ENCODE peak calls at places on chromosomes 6 and 20, in nine cellular contexts. Z, E, N, J, I, U, Q, R and F are unnamed samples.

GRCh38 chr6:27241443-27241842 is 6.1 kb upstream of the PRSS16 start:
- DNase-seq in Z (no peak), E (no peak), N (no peak), J (no peak), I (no peak), U (no peak), Q (no peak), R (peak), F (no peak)

GRCh38 chr6:97198181-97198580 is 84.8 kb downstream of the MMS22L start:
- DNase-seq in Z (no peak), E (no peak), N (peak), J (no peak), I (no peak), U (no peak), Q (no peak), R (no peak), F (no peak)

GRCh38 chr20:62043131-62043914 is 22.4 kb downstream of the TAF4 start:
- DNase-seq in Z (no peak), E (no peak), N (peak), J (no peak), I (no peak), U (no peak), Q (no peak), R (peak), F (no peak)

GRCh38 chr20:2751868-2752630 is 48.4 kb downstream of the CPXM1 start:
- DNase-seq in Z (no peak), E (peak), N (no peak), J (peak), I (peak), U (no peak), Q (peak), R (peak), F (no peak)

GRCh38 chr6:18509871-18510643 is 122.9 kb downstream of the RNF144B start:
- DNase-seq in Z (no peak), E (no peak), N (no peak), J (no peak), I (no peak), U (no peak), Q (no peak), R (no peak), F (no peak)

GRCh38 chr6:35489995-35490791 is 6.7 kb downstream of the TEAD3 start:
- DNase-seq in Z (peak), E (peak), N (peak), J (no peak), I (peak), U (no peak), Q (no peak), R (no peak), F (no peak)

GRCh38 chr6:107811591-107812218 is 12.4 kb downstream of the SCML4 start:
- DNase-seq in Z (no peak), E (no peak), N (peak), J (no peak), I (peak), U (no peak), Q (peak), R (no peak), F (no peak)

GRCh38 chr6:114319749-114320148 is 23.1 kb downstream of the HS3ST5 start:
- DNase-seq in Z (no peak), E (no peak), N (no peak), J (no peak), I (no peak), U (no peak), Q (no peak), R (no peak), F (no peak)

GRCh38 chr6:158557927-158558326 is 2.0 kb upstream of the TMEM181 start:
- DNase-seq in Z (no peak), E (no peak), N (no peak), J (no peak), I (no peak), U (no peak), Q (no peak), R (no peak), F (no peak)

GRCh38 chr6:159919800-159920199 is 29.0 kb downstream of the MAS1 start:
- DNase-seq in Z (no peak), E (no peak), N (no peak), J (no peak), I (no peak), U (no peak), Q (no peak), R (no peak), F (no peak)

GRCh38 chr6:38755207-38755606 is 40.1 kb downstream of the DNAH8 start:
- DNase-seq in Z (no peak), E (no peak), N (no peak), J (no peak), I (no peak), U (no peak), Q (no peak), R (no peak), F (no peak)

DNA sequence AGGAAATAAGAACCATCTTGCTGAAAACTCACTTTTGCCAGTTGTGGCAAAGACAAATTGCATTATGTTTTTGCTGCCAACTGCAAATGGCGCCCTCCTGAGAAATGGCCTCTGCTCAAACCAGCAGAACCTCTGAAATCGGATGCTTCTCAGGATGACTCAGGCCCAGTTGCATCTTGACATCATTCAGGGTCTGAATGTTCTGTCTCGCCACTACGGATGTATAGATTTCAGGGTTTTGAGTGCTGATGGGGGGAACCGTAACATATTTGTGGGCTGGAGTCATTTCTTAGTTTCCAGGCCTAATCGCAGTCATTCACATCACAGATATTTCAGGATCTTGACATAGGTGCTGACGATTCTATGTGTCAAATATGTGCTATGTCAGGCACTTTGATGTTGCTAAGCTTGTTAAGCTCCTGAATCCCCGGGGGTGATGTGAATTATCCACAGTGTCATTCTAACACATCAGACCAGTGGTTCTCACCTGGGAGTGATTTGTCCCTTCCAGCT is 207.1 kb downstream of the NFATC2 start:
- DNase-seq in Z (no peak), E (no peak), N (peak), J (no peak), I (no peak), U (no peak), Q (peak), R (no peak), F (peak)
- TF ChIP-seq CTCF in Z (no peak), E (no peak), N (peak), J (no peak), I (no peak), U (peak), Q (no peak), R (no peak), F (no peak)

DNA sequence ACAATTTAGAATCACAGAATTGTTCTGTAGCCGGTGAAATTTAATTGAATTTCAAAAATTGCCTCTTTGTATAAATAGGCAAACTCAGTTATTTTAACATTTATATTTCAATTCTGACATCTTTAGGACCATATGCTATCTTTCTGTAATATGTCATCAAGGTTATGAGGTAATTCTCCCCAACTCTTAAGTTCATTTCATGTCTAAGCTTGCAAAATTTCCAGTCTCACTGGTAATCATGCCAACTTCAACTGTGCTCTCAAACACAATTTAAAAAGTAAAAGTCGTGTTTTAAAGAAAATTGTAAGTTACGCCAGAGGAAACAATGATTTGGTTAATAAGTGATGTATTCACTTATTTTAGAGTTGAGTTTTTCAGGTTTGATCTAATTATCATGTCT is 1.4 kb downstream of the NCOA7 start:
- DNase-seq in Z (no peak), E (no peak), N (no peak), J (no peak), I (no peak), U (no peak), Q (no peak), R (no peak), F (no peak)
- H3K4me3 ChIP-seq in Z (peak), E (peak), N (no peak), J (peak), I (no peak), U (peak), Q (peak), R (no peak), F (peak)

GRCh38 chr20:33081411-33082154 is 2.1 kb downstream of the BPIFB4 start:
- DNase-seq in Z (no peak), E (no peak), N (no peak), J (no peak), I (no peak), U (no peak), Q (no peak), R (no peak), F (no peak)
- TF ChIP-seq CTCF in Z (no peak), E (no peak), N (no peak), J (no peak), I (no peak), U (no peak), Q (no peak), R (no peak), F (no peak)

GRCh38 chr6:89986650-89987074 is 92.4 kb downstream of the GJA10 start:
- DNase-seq in Z (no peak), E (no peak), N (peak), J (no peak), I (no peak), U (peak), Q (no peak), R (no peak), F (no peak)

GRCh38 chr6:89984926-89985743 is 90.9 kb downstream of the GJA10 start:
- DNase-seq in Z (peak), E (peak), N (peak), J (no peak), I (peak), U (peak), Q (no peak), R (no peak), F (peak)

GRCh38 chr6:89987830-89988229 is 93.6 kb downstream of the GJA10 start:
- DNase-seq in Z (no peak), E (no peak), N (no peak), J (no peak), I (no peak), U (no peak), Q (no peak), R (no peak), F (no peak)

GRCh38 chr6:89987140-89987539 is 92.9 kb downstream of the GJA10 start:
- DNase-seq in Z (no peak), E (no peak), N (peak), J (no peak), I (no peak), U (no peak), Q (no peak), R (no peak), F (no peak)

DNA sequence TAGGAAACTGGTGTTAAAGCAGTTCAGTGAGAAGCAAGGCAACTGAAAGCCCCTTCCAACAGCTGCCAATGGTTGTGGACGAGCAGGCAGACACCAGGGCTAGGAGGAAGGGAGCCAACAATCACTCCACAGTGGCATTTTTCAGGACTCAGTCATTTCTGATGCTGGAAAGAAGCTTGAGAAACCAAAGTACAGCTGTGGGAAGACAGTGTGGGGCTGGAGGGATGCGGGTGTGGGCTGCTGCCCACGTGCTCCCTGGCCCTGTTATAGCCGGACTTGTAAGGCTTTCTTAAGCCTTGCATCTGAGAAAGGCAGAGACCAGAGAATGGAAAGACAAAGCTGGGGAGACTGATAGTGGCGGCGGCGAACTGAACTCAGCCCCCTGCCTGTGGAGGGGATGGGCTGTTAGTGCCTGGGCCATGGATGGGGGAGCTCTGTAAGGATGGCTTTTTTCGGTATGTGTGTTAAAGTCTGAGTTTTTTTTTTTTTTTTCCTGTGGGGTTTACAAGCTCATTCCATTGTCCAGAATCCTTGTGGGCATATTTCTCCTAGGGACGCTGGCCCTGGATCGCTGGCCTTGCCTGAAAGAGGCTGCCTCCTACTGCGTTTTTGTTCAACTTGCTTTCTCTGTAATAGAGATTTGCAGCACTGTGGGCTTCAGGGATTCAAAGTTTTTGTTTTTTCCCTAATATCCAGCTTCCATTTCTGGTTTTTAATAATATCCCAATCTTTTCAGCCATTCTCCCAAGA is 91.7 kb downstream of the GJA10 start:
- DNase-seq in Z (peak), E (no peak), N (peak), J (no peak), I (no peak), U (peak), Q (no peak), R (no peak), F (peak)
- H3K4me3 ChIP-seq in Z (no peak), E (no peak), N (no peak), J (no peak), I (no peak), U (no peak), Q (no peak), R (no peak), F (no peak)

DNA sequence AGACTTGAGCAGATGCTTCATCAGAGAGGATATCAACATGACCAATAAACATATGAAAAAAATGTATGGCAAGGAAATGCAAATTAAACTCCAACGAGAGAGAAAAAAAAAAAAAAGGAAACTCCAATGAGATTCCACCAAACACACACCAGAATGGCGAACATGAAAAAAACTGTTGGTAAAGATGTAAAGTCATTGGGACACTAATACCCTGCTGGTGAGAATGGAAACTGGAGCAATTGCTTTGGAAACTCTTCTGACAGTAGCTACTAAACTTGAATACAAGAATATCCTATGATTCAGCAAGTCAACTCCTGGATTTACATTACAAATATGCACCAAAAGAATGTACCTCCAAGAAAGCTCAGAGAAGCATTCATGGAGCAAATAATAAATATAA is 260.7 kb upstream of the ECI2 start:
- DNase-seq in Z (no peak), E (no peak), N (peak), J (no peak), I (no peak), U (no peak), Q (no peak), R (no peak), F (no peak)
- TF ChIP-seq CTCF in Z (no peak), E (no peak), N (peak), J (no peak), I (no peak), U (no peak), Q (no peak), R (no peak), F (no peak)

GRCh38 chr6:147779624-147780023 is 271.1 kb downstream of the SAMD5 start:
- DNase-seq in Z (no peak), E (no peak), N (no peak), J (no peak), I (no peak), U (no peak), Q (no peak), R (no peak), F (no peak)

GRCh38 chr6:147784371-147784770 is 275.9 kb downstream of the SAMD5 start:
- DNase-seq in Z (no peak), E (no peak), N (no peak), J (no peak), I (no peak), U (no peak), Q (no peak), R (no peak), F (no peak)

GRCh38 chr6:147776631-147777030 is 268.1 kb downstream of the SAMD5 start:
- DNase-seq in Z (no peak), E (no peak), N (no peak), J (no peak), I (no peak), U (no peak), Q (no peak), R (no peak), F (no peak)

GRCh38 chr6:147787407-147787806 is 278.9 kb downstream of the SAMD5 start:
- DNase-seq in Z (no peak), E (no peak), N (no peak), J (no peak), I (no peak), U (no peak), Q (no peak), R (peak), F (no peak)

GRCh38 chr6:147782302-147782701 is 273.8 kb downstream of the SAMD5 start:
- DNase-seq in Z (no peak), E (no peak), N (peak), J (no peak), I (no peak), U (no peak), Q (peak), R (no peak), F (peak)
- H3K4me3 ChIP-seq in Z (no peak), E (no peak), N (no peak), J (no peak), I (no peak), U (no peak), Q (no peak), R (no peak), F (no peak)

GRCh38 chr6:25333471-25333870 is 54.3 kb downstream of the CARMIL1 start:
- DNase-seq in Z (no peak), E (no peak), N (no peak), J (no peak), I (no peak), U (no peak), Q (no peak), R (no peak), F (no peak)

GRCh38 chr6:25332671-25333071 is 53.5 kb downstream of the CARMIL1 start:
- DNase-seq in Z (no peak), E (no peak), N (no peak), J (no peak), I (no peak), U (no peak), Q (no peak), R (no peak), F (no peak)

GRCh38 chr6:25332165-25332564 is 53.0 kb downstream of the CARMIL1 start:
- DNase-seq in Z (no peak), E (no peak), N (no peak), J (no peak), I (no peak), U (no peak), Q (no peak), R (no peak), F (no peak)

GRCh38 chr6:25337004-25337403 is 57.8 kb downstream of the CARMIL1 start:
- DNase-seq in Z (no peak), E (no peak), N (no peak), J (no peak), I (no peak), U (no peak), Q (no peak), R (no peak), F (no peak)

DNA sequence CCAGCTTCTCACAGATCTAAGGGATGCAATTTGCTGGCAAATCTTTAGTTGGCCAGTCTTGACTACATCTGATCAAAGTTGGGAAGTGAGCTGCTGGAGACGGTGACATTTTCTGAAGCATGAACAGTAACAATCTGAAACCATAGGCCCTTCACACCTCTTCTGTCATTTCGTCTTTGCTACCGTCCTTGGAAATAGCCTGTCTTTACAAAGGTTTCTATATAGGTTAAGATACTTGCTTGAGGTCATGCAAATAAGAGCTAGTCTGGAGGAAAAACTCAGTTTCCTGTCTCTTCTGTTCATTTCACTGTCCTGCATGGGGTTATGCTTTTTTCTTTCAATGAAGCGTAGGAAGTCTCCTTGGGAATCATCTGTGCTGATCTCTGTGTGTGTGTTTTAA is 55.6 kb downstream of the CARMIL1 start:
- DNase-seq in Z (no peak), E (no peak), N (no peak), J (no peak), I (no peak), U (no peak), Q (no peak), R (no peak), F (no peak)
- TF ChIP-seq CTCF in Z (no peak), E (no peak), N (no peak), J (no peak), I (no peak), U (no peak), Q (no peak), R (no peak), F (no peak)

GRCh38 chr20:44395183-44395962 is 39.9 kb downstream of the HNF4A start:
- DNase-seq in Z (no peak), E (no peak), N (no peak), J (no peak), I (no peak), U (no peak), Q (no peak), R (no peak), F (no peak)
- H3K4me3 ChIP-seq in Z (no peak), E (no peak), N (no peak), J (no peak), I (no peak), U (no peak), Q (no peak), R (peak), F (no peak)